ENCODE peak calls at places on chromosomes 4 and X, in five cellular contexts. Y is NT2/D1; D is stimulated activated CD8-positive, alpha-beta memory T cell treated with anti-CD3 and anti-CD28 coated beads, Interleukin-4, amount 100 ng/mL, for 48 hours; B is COLO829; K is germinal center. V is an unnamed sample.

GRCh38 chrX:20260885-20261284 is 5.8 kb downstream of the RPS6KA3 start:
- DNase-seq in Y (no peak), D (no peak), B (no peak), K (no peak), V (no peak)

GRCh38 chr4:66331761-66332160 is 661.5 kb upstream of the EPHA5 start:
- DNase-seq in Y (no peak), D (no peak), B (no peak), K (no peak), V (no peak)

GRCh38 chrX:30715976-30716375 is 62.8 kb downstream of the GK start:
- DNase-seq in Y (no peak), D (no peak), B (no peak), K (no peak), V (no peak)

GRCh38 chrX:154369453-154370299 is 4.8 kb downstream of the FLNA start:
- DNase-seq in Y (peak; percentile 76), D (peak; percentile 80), B (peak; percentile 88), K (no peak), V (peak; percentile 67)

GRCh38 chr4:110484767-110485166 is 8.8 kb downstream of the ENPEP start:
- DNase-seq in Y (no peak), D (no peak), B (no peak), K (no peak), V (no peak)

GRCh38 chrX:72100051-72100755 is 31.5 kb downstream of the RTL5 start:
- DNase-seq in Y (no peak), D (no peak), B (no peak), K (no peak), V (no peak)

GRCh38 chrX:2500091-2500680 is 590 bp downstream of the DHRSX start:
- DNase-seq in Y (no peak), D (peak; percentile 43), B (no peak), K (peak; percentile 50), V (no peak)

GRCh38 chr4:173516621-173517612 is 13.1 kb downstream of the HAND2 start:
- DNase-seq in Y (no peak), D (no peak), B (no peak), K (no peak), V (no peak)

GRCh38 chr4:168654206-168655174 is 157.6 kb downstream of the PALLD start:
- DNase-seq in Y (no peak), D (no peak), B (peak; percentile 19), K (no peak), V (no peak)

GRCh38 chr4:73092868-73093267 is 23.4 kb upstream of the COX18 start:
- DNase-seq in Y (no peak), D (no peak), B (no peak), K (no peak), V (no peak)

GRCh38 chr4:5237086-5237485 is 185.8 kb downstream of the STK32B start:
- DNase-seq in Y (no peak), D (no peak), B (no peak), K (no peak), V (no peak)

GRCh38 chr4:142559986-142560385 is 286.1 kb downstream of the INPP4B start:
- DNase-seq in Y (no peak), D (no peak), B (no peak), K (no peak), V (no peak)

GRCh38 chr4:174474457-174475075 is 47.7 kb downstream of the HPGD start:
- DNase-seq in Y (no peak), D (no peak), B (no peak), K (no peak), V (no peak)

GRCh38 chr4:28811025-28811424 is 1909.1 kb upstream of the PCDH7 start:
- DNase-seq in Y (no peak), D (no peak), B (no peak), K (no peak), V (no peak)

V was measured in iPS DF 19.7.